ENCODE peak calls at places on chromosomes 6 and 20, in four cellular contexts. One of them, this sample, is unnamed.

GRCh38 chr20:51237278-51237677 is 214.4 kb upstream of the KCNG1 start:
- DNase-seq in stimulated activated CD8-positive, alpha-beta memory T cell treated with anti-CD3 and anti-CD28 coated beads, Interleukin-4, amount 100 ng/mL, for 24 hours: no peak
- DNase-seq in HFF-Myc: no peak
- DNase-seq in fibroblast of mammary gland: peak; percentile 24
- DNase-seq in this sample: no peak

GRCh38 chr20:18663932-18664331 is 76.1 kb downstream of the DTD1 start:
- DNase-seq in stimulated activated CD8-positive, alpha-beta memory T cell treated with anti-CD3 and anti-CD28 coated beads, Interleukin-4, amount 100 ng/mL, for 24 hours: no peak
- DNase-seq in HFF-Myc: no peak
- DNase-seq in fibroblast of mammary gland: peak; percentile 59
- DNase-seq in this sample: no peak

GRCh38 chr6:31057426-31058003 is 47.2 kb downstream of the MUC22 start:
- DNase-seq in stimulated activated CD8-positive, alpha-beta memory T cell treated with anti-CD3 and anti-CD28 coated beads, Interleukin-4, amount 100 ng/mL, for 24 hours: no peak
- DNase-seq in HFF-Myc: no peak
- DNase-seq in fibroblast of mammary gland: peak; percentile 47
- DNase-seq in this sample: no peak

GRCh38 chr6:82568290-82568993 is 204.8 kb downstream of the TPBG start:
- DNase-seq in stimulated activated CD8-positive, alpha-beta memory T cell treated with anti-CD3 and anti-CD28 coated beads, Interleukin-4, amount 100 ng/mL, for 24 hours: no peak
- DNase-seq in HFF-Myc: no peak
- DNase-seq in fibroblast of mammary gland: no peak
- DNase-seq in this sample: no peak

GRCh38 chr6:149806127-149806526 is 56.6 kb downstream of the PCMT1 start:
- DNase-seq in stimulated activated CD8-positive, alpha-beta memory T cell treated with anti-CD3 and anti-CD28 coated beads, Interleukin-4, amount 100 ng/mL, for 24 hours: no peak
- DNase-seq in HFF-Myc: no peak
- DNase-seq in fibroblast of mammary gland: no peak
- DNase-seq in this sample: no peak

GRCh38 chr6:163418273-163419029 is 3.9 kb downstream of the QKI start:
- DNase-seq in stimulated activated CD8-positive, alpha-beta memory T cell treated with anti-CD3 and anti-CD28 coated beads, Interleukin-4, amount 100 ng/mL, for 24 hours: no peak
- DNase-seq in HFF-Myc: no peak
- DNase-seq in fibroblast of mammary gland: peak; percentile 25
- DNase-seq in this sample: no peak

GRCh38 chr6:136669299-136669699 is 119.1 kb upstream of the MAP7 start:
- DNase-seq in stimulated activated CD8-positive, alpha-beta memory T cell treated with anti-CD3 and anti-CD28 coated beads, Interleukin-4, amount 100 ng/mL, for 24 hours: no peak
- DNase-seq in HFF-Myc: peak; percentile 67
- DNase-seq in fibroblast of mammary gland: peak; percentile 97
- DNase-seq in this sample: no peak

GRCh38 chr20:53294804-53295203 is 298.8 kb downstream of the ZNF217 start:
- DNase-seq in stimulated activated CD8-positive, alpha-beta memory T cell treated with anti-CD3 and anti-CD28 coated beads, Interleukin-4, amount 100 ng/mL, for 24 hours: no peak
- DNase-seq in HFF-Myc: no peak
- DNase-seq in fibroblast of mammary gland: peak; percentile 10
- DNase-seq in this sample: no peak

GRCh38 chr6:152329640-152330202 is 307.4 kb downstream of the SYNE1 start:
- DNase-seq in stimulated activated CD8-positive, alpha-beta memory T cell treated with anti-CD3 and anti-CD28 coated beads, Interleukin-4, amount 100 ng/mL, for 24 hours: no peak
- DNase-seq in HFF-Myc: no peak
- DNase-seq in fibroblast of mammary gland: no peak
- DNase-seq in this sample: no peak

GRCh38 chr6:13681305-13682061 is 30.2 kb downstream of the RANBP9 start:
- DNase-seq in stimulated activated CD8-positive, alpha-beta memory T cell treated with anti-CD3 and anti-CD28 coated beads, Interleukin-4, amount 100 ng/mL, for 24 hours: no peak
- DNase-seq in HFF-Myc: no peak
- DNase-seq in fibroblast of mammary gland: no peak
- DNase-seq in this sample: no peak

GRCh38 chr6:84842526-84843161 is 78.2 kb upstream of the TBX18 start:
- DNase-seq in stimulated activated CD8-positive, alpha-beta memory T cell treated with anti-CD3 and anti-CD28 coated beads, Interleukin-4, amount 100 ng/mL, for 24 hours: no peak
- DNase-seq in HFF-Myc: no peak
- DNase-seq in fibroblast of mammary gland: peak; percentile 86
- DNase-seq in this sample: no peak

GRCh38 chr6:41871677-41872076 is 23.5 kb downstream of the USP49 start:
- DNase-seq in stimulated activated CD8-positive, alpha-beta memory T cell treated with anti-CD3 and anti-CD28 coated beads, Interleukin-4, amount 100 ng/mL, for 24 hours: no peak
- DNase-seq in HFF-Myc: no peak
- DNase-seq in fibroblast of mammary gland: no peak
- DNase-seq in this sample: no peak

GRCh38 chr6:137776786-137777185 is 90.3 kb upstream of the TNFAIP3 start:
- DNase-seq in stimulated activated CD8-positive, alpha-beta memory T cell treated with anti-CD3 and anti-CD28 coated beads, Interleukin-4, amount 100 ng/mL, for 24 hours: no peak
- DNase-seq in HFF-Myc: no peak
- DNase-seq in fibroblast of mammary gland: peak; percentile 47
- DNase-seq in this sample: no peak

GRCh38 chr6:152863618-152864326 is 113.2 kb downstream of the VIP start:
- DNase-seq in stimulated activated CD8-positive, alpha-beta memory T cell treated with anti-CD3 and anti-CD28 coated beads, Interleukin-4, amount 100 ng/mL, for 24 hours: peak; percentile 30
- DNase-seq in HFF-Myc: peak; percentile 56
- DNase-seq in fibroblast of mammary gland: peak; percentile 77
- DNase-seq in this sample: no peak

GRCh38 chr6:39812496-39812852 is 20.3 kb downstream of the DAAM2 start:
- DNase-seq in stimulated activated CD8-positive, alpha-beta memory T cell treated with anti-CD3 and anti-CD28 coated beads, Interleukin-4, amount 100 ng/mL, for 24 hours: no peak
- DNase-seq in HFF-Myc: no peak
- DNase-seq in fibroblast of mammary gland: no peak
- DNase-seq in this sample: no peak

GRCh38 chr6:145705561-145705960 is 29.8 kb downstream of the EPM2A start:
- DNase-seq in stimulated activated CD8-positive, alpha-beta memory T cell treated with anti-CD3 and anti-CD28 coated beads, Interleukin-4, amount 100 ng/mL, for 24 hours: no peak
- DNase-seq in HFF-Myc: no peak
- DNase-seq in fibroblast of mammary gland: peak; percentile 78
- DNase-seq in this sample: no peak

GRCh38 chr20:53865905-53866786 is 204.2 kb downstream of the BCAS1 start:
- DNase-seq in stimulated activated CD8-positive, alpha-beta memory T cell treated with anti-CD3 and anti-CD28 coated beads, Interleukin-4, amount 100 ng/mL, for 24 hours: no peak
- DNase-seq in HFF-Myc: no peak
- DNase-seq in fibroblast of mammary gland: peak; percentile 69
- DNase-seq in this sample: peak; percentile 18

GRCh38 chr6:168261234-168261633 is 58.3 kb downstream of the DACT2 start:
- DNase-seq in stimulated activated CD8-positive, alpha-beta memory T cell treated with anti-CD3 and anti-CD28 coated beads, Interleukin-4, amount 100 ng/mL, for 24 hours: no peak
- DNase-seq in HFF-Myc: no peak
- DNase-seq in fibroblast of mammary gland: no peak
- DNase-seq in this sample: no peak

GRCh38 chr6:129923520-129923919 is 62.4 kb upstream of the TMEM244 start:
- DNase-seq in stimulated activated CD8-positive, alpha-beta memory T cell treated with anti-CD3 and anti-CD28 coated beads, Interleukin-4, amount 100 ng/mL, for 24 hours: no peak
- DNase-seq in HFF-Myc: no peak
- DNase-seq in fibroblast of mammary gland: peak; percentile 81
- DNase-seq in this sample: no peak

GRCh38 chr6:4091926-4092325 is 13.0 kb upstream of the FAM217A start:
- DNase-seq in stimulated activated CD8-positive, alpha-beta memory T cell treated with anti-CD3 and anti-CD28 coated beads, Interleukin-4, amount 100 ng/mL, for 24 hours: no peak
- DNase-seq in HFF-Myc: no peak
- DNase-seq in fibroblast of mammary gland: no peak
- DNase-seq in this sample: no peak

GRCh38 chr20:13442990-13443389 is 195.7 kb downstream of the TASP1 start:
- DNase-seq in stimulated activated CD8-positive, alpha-beta memory T cell treated with anti-CD3 and anti-CD28 coated beads, Interleukin-4, amount 100 ng/mL, for 24 hours: no peak
- DNase-seq in HFF-Myc: no peak
- DNase-seq in fibroblast of mammary gland: no peak
- DNase-seq in this sample: no peak

GRCh38 chr20:31569163-31570020 is 35.7 kb upstream of the ID1 start:
- DNase-seq in stimulated activated CD8-positive, alpha-beta memory T cell treated with anti-CD3 and anti-CD28 coated beads, Interleukin-4, amount 100 ng/mL, for 24 hours: peak; percentile 53
- DNase-seq in HFF-Myc: no peak
- DNase-seq in fibroblast of mammary gland: peak; percentile 59
- DNase-seq in this sample: no peak

GRCh38 chr20:14441201-14441600 is 103.8 kb upstream of the FLRT3 start:
- DNase-seq in stimulated activated CD8-positive, alpha-beta memory T cell treated with anti-CD3 and anti-CD28 coated beads, Interleukin-4, amount 100 ng/mL, for 24 hours: no peak
- DNase-seq in HFF-Myc: no peak
- DNase-seq in fibroblast of mammary gland: peak; percentile 86
- DNase-seq in this sample: no peak

GRCh38 chr20:10982692-10983091 is 308.9 kb upstream of the JAG1 start:
- DNase-seq in stimulated activated CD8-positive, alpha-beta memory T cell treated with anti-CD3 and anti-CD28 coated beads, Interleukin-4, amount 100 ng/mL, for 24 hours: no peak
- DNase-seq in HFF-Myc: peak; percentile 30
- DNase-seq in fibroblast of mammary gland: peak; percentile 61
- DNase-seq in this sample: peak; percentile 49

GRCh38 chr20:44271915-44272663 is 25.0 kb downstream of the GDAP1L1 start:
- DNase-seq in stimulated activated CD8-positive, alpha-beta memory T cell treated with anti-CD3 and anti-CD28 coated beads, Interleukin-4, amount 100 ng/mL, for 24 hours: no peak
- DNase-seq in HFF-Myc: no peak
- DNase-seq in fibroblast of mammary gland: no peak
- DNase-seq in this sample: no peak

GRCh38 chr20:45341939-45342862 is 6.0 kb downstream of the SDC4 start:
- DNase-seq in stimulated activated CD8-positive, alpha-beta memory T cell treated with anti-CD3 and anti-CD28 coated beads, Interleukin-4, amount 100 ng/mL, for 24 hours: no peak
- DNase-seq in HFF-Myc: no peak
- DNase-seq in fibroblast of mammary gland: no peak
- DNase-seq in this sample: no peak

GRCh38 chr20:50558483-50558925 is 48.3 kb downstream of the PTPN1 start:
- DNase-seq in stimulated activated CD8-positive, alpha-beta memory T cell treated with anti-CD3 and anti-CD28 coated beads, Interleukin-4, amount 100 ng/mL, for 24 hours: no peak
- DNase-seq in HFF-Myc: no peak
- DNase-seq in fibroblast of mammary gland: peak; percentile 85
- DNase-seq in this sample: peak; percentile 59

GRCh38 chr6:46062312-46062711 is 46.7 kb upstream of the CLIC5 start:
- DNase-seq in stimulated activated CD8-positive, alpha-beta memory T cell treated with anti-CD3 and anti-CD28 coated beads, Interleukin-4, amount 100 ng/mL, for 24 hours: no peak
- DNase-seq in HFF-Myc: no peak
- DNase-seq in fibroblast of mammary gland: no peak
- DNase-seq in this sample: no peak

GRCh38 chr20:24097051-24097450 is 108.5 kb upstream of the GGTLC1 start:
- DNase-seq in stimulated activated CD8-positive, alpha-beta memory T cell treated with anti-CD3 and anti-CD28 coated beads, Interleukin-4, amount 100 ng/mL, for 24 hours: no peak
- DNase-seq in HFF-Myc: no peak
- DNase-seq in fibroblast of mammary gland: no peak
- DNase-seq in this sample: no peak

GRCh38 chr6:15980801-15981200 is 148.1 kb upstream of the MYLIP start:
- DNase-seq in stimulated activated CD8-positive, alpha-beta memory T cell treated with anti-CD3 and anti-CD28 coated beads, Interleukin-4, amount 100 ng/mL, for 24 hours: no peak
- DNase-seq in HFF-Myc: no peak
- DNase-seq in fibroblast of mammary gland: no peak
- DNase-seq in this sample: no peak

GRCh38 chr6:15132854-15133670 is 112.8 kb upstream of the JARID2 start:
- DNase-seq in stimulated activated CD8-positive, alpha-beta memory T cell treated with anti-CD3 and anti-CD28 coated beads, Interleukin-4, amount 100 ng/mL, for 24 hours: no peak
- DNase-seq in HFF-Myc: no peak
- DNase-seq in fibroblast of mammary gland: peak; percentile 98
- DNase-seq in this sample: peak; percentile 75

GRCh38 chr20:14446446-14446845 is 109.0 kb upstream of the FLRT3 start:
- DNase-seq in stimulated activated CD8-positive, alpha-beta memory T cell treated with anti-CD3 and anti-CD28 coated beads, Interleukin-4, amount 100 ng/mL, for 24 hours: no peak
- DNase-seq in HFF-Myc: no peak
- DNase-seq in fibroblast of mammary gland: peak; percentile 11
- DNase-seq in this sample: no peak

GRCh38 chr20:25540273-25540672 is 45.1 kb downstream of the NINL start:
- DNase-seq in stimulated activated CD8-positive, alpha-beta memory T cell treated with anti-CD3 and anti-CD28 coated beads, Interleukin-4, amount 100 ng/mL, for 24 hours: no peak
- DNase-seq in HFF-Myc: no peak
- DNase-seq in fibroblast of mammary gland: peak; percentile 43
- DNase-seq in this sample: no peak

GRCh38 chr20:37417857-37418501 is 72.0 kb downstream of the SRC start:
- DNase-seq in stimulated activated CD8-positive, alpha-beta memory T cell treated with anti-CD3 and anti-CD28 coated beads, Interleukin-4, amount 100 ng/mL, for 24 hours: no peak
- DNase-seq in HFF-Myc: no peak
- DNase-seq in fibroblast of mammary gland: peak; percentile 25
- DNase-seq in this sample: no peak

GRCh38 chr20:57180385-57180784 is 86.1 kb downstream of the BMP7 start:
- DNase-seq in stimulated activated CD8-positive, alpha-beta memory T cell treated with anti-CD3 and anti-CD28 coated beads, Interleukin-4, amount 100 ng/mL, for 24 hours: no peak
- DNase-seq in HFF-Myc: no peak
- DNase-seq in fibroblast of mammary gland: no peak
- DNase-seq in this sample: no peak

GRCh38 chr6:108862479-108863191 is 14.4 kb downstream of the ARMC2 start:
- DNase-seq in stimulated activated CD8-positive, alpha-beta memory T cell treated with anti-CD3 and anti-CD28 coated beads, Interleukin-4, amount 100 ng/mL, for 24 hours: no peak
- DNase-seq in HFF-Myc: no peak
- DNase-seq in fibroblast of mammary gland: no peak
- DNase-seq in this sample: no peak

GRCh38 chr6:16759646-16760535 is 1.4 kb downstream of the ATXN1 start:
- DNase-seq in stimulated activated CD8-positive, alpha-beta memory T cell treated with anti-CD3 and anti-CD28 coated beads, Interleukin-4, amount 100 ng/mL, for 24 hours: peak; percentile 70
- DNase-seq in HFF-Myc: no peak
- DNase-seq in fibroblast of mammary gland: peak; percentile 83
- DNase-seq in this sample: peak; percentile 60